ENCODE peak calls at places on chromosome 4, in four cellular contexts. J is psoas muscle, Z is activated T-cell treated with anti-CD3 and anti-CD28 coated beads for 1 hour, L is islet precursor cell. W is an unnamed sample.

GRCh38 chr4:48470135-48470534 is 13.0 kb upstream of the SLC10A4 start:
- DNase-seq in J (no peak), Z (no peak), L (no peak), W (no peak)

GRCh38 chr4:80091184-80091583 is 18.2 kb upstream of the ANTXR2 start:
- DNase-seq in J (no peak), Z (no peak), L (no peak), W (no peak)

GRCh38 chr4:134601706-134602105 is 400.1 kb upstream of the PABPC4L start:
- DNase-seq in J (no peak), Z (no peak), L (no peak), W (no peak)

GRCh38 chr4:147361726-147362125 is 119.2 kb upstream of the EDNRA start:
- DNase-seq in J (no peak), Z (no peak), L (peak), W (peak)

GRCh38 chr4:608236-608635 is 17.1 kb upstream of the PDE6B start:
- DNase-seq in J (no peak), Z (no peak), L (no peak), W (no peak)

GRCh38 chr4:102869569-102870227 is 906 bp downstream of the CISD2 start:
- DNase-seq in J (no peak), Z (no peak), L (no peak), W (peak)

GRCh38 chr4:22237155-22237751 is 278.6 kb downstream of the ADGRA3 start:
- DNase-seq in J (no peak), Z (peak), L (peak), W (no peak)

GRCh38 chr4:8351931-8352367 is 82.4 kb downstream of the HTRA3 start:
- DNase-seq in J (no peak), Z (no peak), L (peak), W (no peak)

GRCh38 chr4:182142146-182143085 is 100.8 kb upstream of the TENM3 start:
- DNase-seq in J (peak), Z (no peak), L (peak), W (no peak)